ENCODE peak calls at places on chromosomes 7 and 10, in five cellular contexts. I, F, G, O and W are unnamed samples.

GRCh38 chr10:91976324-91977051 is 52.9 kb downstream of the BTAF1 start:
- DNase-seq in I (no peak), F (no peak), O (no peak), G (no peak), W (no peak)

GRCh38 chr7:33705333-33705833 is 200.0 kb upstream of the BMPER start:
- DNase-seq in O (no peak), F (no peak), G (no peak), I (no peak), W (no peak)

GRCh38 chr7:22481726-22482125 is 18.3 kb downstream of the STEAP1B start:
- DNase-seq in G (no peak), F (no peak), I (no peak), O (no peak), W (peak; percentile 4)

GRCh38 chr10:102624751-102625330 is 19.4 kb upstream of the TRIM8 start:
- DNase-seq in O (no peak), I (no peak), G (no peak), F (no peak), W (no peak)

GRCh38 chr10:43985941-43986340 is 337.3 kb upstream of the ZNF32 start:
- DNase-seq in F (no peak), G (no peak), I (no peak), O (no peak), W (no peak)

GRCh38 chr10:11249134-11249533 is 231.5 kb downstream of the CELF2 start:
- DNase-seq in O (no peak), F (no peak), G (no peak), I (no peak), W (no peak)

GRCh38 chr10:44132361-44133289 is 252.3 kb downstream of the CXCL12 start:
- DNase-seq in I (no peak), O (no peak), G (no peak), F (no peak), W (no peak)

GRCh38 chr10:31648966-31649365 is 279.7 kb downstream of the ARHGAP12 start:
- DNase-seq in O (no peak), F (no peak), G (no peak), I (no peak), W (no peak)

GRCh38 chr10:109668137-109668536 is 255.2 kb downstream of the XPNPEP1 start:
- DNase-seq in I (no peak), G (no peak), O (no peak), F (no peak), W (no peak)

GRCh38 chr10:101682172-101682825 is 12.7 kb downstream of the FBXW4 start:
- DNase-seq in O (no peak), G (no peak), I (no peak), F (no peak), W (no peak)

GRCh38 chr10:58275261-58275660 is 6.3 kb downstream of the CISD1 start:
- DNase-seq in G (no peak), F (no peak), O (no peak), I (no peak), W (no peak)

GRCh38 chr10:110016037-110016436 is 8.3 kb downstream of the ADD3 start:
- DNase-seq in O (no peak), F (no peak), I (no peak), G (no peak), W (peak; percentile 73)

GRCh38 chr7:140031364-140031763 is 31.4 kb downstream of the PARP12 start:
- DNase-seq in G (no peak), F (no peak), O (no peak), I (no peak), W (no peak)

GRCh38 chr10:72097448-72098300 is 9.3 kb upstream of the SPOCK2 start:
- DNase-seq in O (no peak), G (peak; percentile 72), F (no peak), I (peak; percentile 80), W (peak; percentile 59)

GRCh38 chr7:24786941-24787340 is 29.7 kb upstream of the GSDME start:
- DNase-seq in O (no peak), I (peak; percentile 93), F (no peak), G (peak; percentile 81), W (peak; percentile 86)

GRCh38 chr10:101718681-101719275 is 23.8 kb upstream of the FBXW4 start:
- DNase-seq in G (no peak), F (no peak), O (no peak), I (no peak), W (no peak)

GRCh38 chr7:159036916-159037605 is 107.6 kb downstream of the VIPR2 start:
- DNase-seq in I (no peak), O (no peak), F (no peak), G (no peak), W (no peak)

GRCh38 chr10:58082248-58082647 is 185.4 kb downstream of the IPMK start:
- DNase-seq in I (no peak), F (no peak), O (no peak), G (no peak), W (no peak)

GRCh38 chr10:102420443-102420809 is 210 bp upstream of the FBXL15 start:
- DNase-seq in I (no peak), O (peak; percentile 92), G (no peak), F (no peak), W (no peak)

GRCh38 chr10:102935939-102936605 is 18.0 kb downstream of the CNNM2 start:
- DNase-seq in O (no peak), F (no peak), G (no peak), I (no peak), W (no peak)

GRCh38 chr7:22545539-22545938 is 45.6 kb upstream of the STEAP1B start:
- DNase-seq in G (no peak), I (no peak), F (no peak), O (no peak), W (no peak)

GRCh38 chr10:63614371-63614891 is 93.2 kb downstream of the REEP3 start:
- DNase-seq in F (no peak), G (no peak), I (peak; percentile 61), O (no peak), W (no peak)

GRCh38 chr10:49560526-49560925 is 21.6 kb upstream of the ERCC6 start:
- DNase-seq in O (no peak), G (no peak), I (no peak), F (no peak), W (no peak)

GRCh38 chr7:152090739-152091138 is 65.3 kb downstream of the GALNT11 start:
- DNase-seq in I (no peak), F (no peak), O (no peak), G (no peak), W (no peak)

GRCh38 chr7:65239707-65240352 is 133.8 kb upstream of the ZNF92 start:
- DNase-seq in G (no peak), I (no peak), O (no peak), F (peak; percentile 67), W (peak; percentile 4)

GRCh38 chr7:155835446-155836215 is 23.4 kb upstream of the SHH start:
- DNase-seq in I (no peak), F (no peak), G (no peak), O (no peak), W (no peak)

DNA sequence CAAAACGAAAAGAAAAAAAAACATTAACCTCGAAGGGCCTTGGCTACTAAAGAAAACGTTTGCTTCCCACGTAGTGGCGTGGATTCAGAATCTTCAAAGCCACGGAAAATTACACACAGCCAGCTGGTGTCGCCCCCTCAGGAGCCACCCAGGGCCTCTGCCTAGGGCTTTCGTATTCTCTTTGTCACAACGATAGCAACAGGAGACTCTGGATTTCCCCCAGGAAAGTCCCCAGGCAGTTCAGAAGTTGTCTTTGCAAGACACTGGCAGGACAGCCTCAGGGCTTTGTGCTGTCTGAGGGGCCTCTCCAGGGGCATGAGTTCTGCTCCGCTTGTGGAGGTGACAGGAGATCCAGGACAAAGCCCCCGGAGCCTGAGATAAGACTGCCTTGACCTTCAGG is 150.2 kb upstream of the INSYN2A start:
- DNase-seq in G (no peak), F (no peak), I (no peak), O (peak; percentile 40), W (no peak)
- TF ChIP-seq CTCF in G (no peak), F (no peak), I (no peak), O (no peak), W (no peak)

GRCh38 chr7:157693521-157694388 is 357.0 kb downstream of the DNAJB6 start:
- DNase-seq in O (no peak), I (no peak), G (no peak), F (no peak), W (no peak)
- TF ChIP-seq CTCF in O (no peak), I (no peak), G (no peak), F (no peak), W (no peak)

GRCh38 chr10:132638130-132638515 is 100.5 kb downstream of the INPP5A start:
- DNase-seq in I (no peak), G (no peak), F (no peak), O (no peak), W (no peak)
- TF ChIP-seq CTCF in I (no peak), G (no peak), F (no peak), O (no peak), W (no peak)

DNA sequence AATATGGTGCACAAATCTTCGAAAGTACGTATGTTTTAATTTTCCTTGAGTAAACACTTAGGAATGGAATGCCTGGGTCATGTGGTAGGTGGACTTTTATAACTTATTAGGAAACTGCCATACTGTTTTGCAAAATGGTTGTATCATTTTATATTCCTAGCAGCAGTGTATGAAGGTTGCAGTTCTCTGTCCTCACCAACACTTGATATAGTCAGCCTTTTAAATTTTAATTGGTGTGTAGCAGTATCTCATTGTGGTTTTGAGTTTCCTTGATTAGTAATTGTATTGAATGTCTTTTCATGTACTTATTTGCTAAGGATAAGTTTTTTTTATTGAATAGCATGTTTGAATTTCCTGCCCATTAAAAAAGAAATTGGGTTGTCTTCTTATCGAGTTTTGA is 926 bp upstream of the PCBD1 start:
- DNase-seq in I (no peak), G (no peak), F (no peak), O (no peak), W (no peak)
- TF ChIP-seq CTCF in I (no peak), G (no peak), F (no peak), O (no peak), W (no peak)

DNA sequence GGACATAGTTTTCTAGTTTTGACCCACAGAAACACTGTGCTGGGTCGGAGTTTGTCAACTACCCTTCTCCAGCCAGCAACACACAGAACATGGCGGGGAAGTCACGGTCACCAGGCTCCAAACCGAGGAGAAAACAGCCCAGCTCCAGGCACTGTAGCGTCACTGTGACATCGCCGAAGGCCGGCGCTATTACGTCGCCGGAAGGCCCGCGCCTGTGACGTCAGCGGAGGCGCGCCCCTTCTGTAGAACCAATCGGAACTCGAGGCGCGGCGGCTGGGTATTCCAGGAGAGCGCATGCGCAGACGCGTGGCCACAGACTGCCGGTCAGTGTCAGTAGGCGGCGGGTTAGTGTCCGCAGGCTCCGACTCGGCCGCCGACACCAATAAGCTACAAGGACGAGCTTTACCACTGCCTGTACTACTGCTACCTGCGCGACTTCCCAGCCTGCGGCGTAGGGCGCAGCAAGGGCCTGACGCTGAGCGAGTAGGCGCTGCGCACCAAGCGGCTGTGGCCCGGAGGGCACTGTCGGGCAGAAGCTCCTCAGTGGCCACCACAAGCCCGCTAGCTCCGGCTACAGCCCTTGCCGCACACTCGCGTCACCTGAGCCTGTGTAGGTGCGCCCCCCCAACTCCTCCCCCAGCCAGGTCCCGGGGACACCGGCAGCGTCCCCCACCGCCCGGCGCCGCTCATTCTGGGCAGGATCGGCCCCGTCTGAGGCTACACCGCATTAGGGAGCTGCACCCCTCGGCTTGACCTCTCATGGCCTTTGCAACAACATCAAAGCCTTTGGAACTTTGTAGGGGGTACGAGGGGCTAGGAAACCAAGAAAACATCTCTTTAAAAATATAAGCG is 35.1 kb upstream of the SRRM3 start:
- DNase-seq in I (peak; percentile 63), F (peak; percentile 98), O (peak; percentile 93), G (peak; percentile 84), W (peak; percentile 72)
- TF ChIP-seq CTCF in I (peak; percentile 11), F (no peak), O (no peak), G (peak; percentile 26), W (peak; percentile 1)

GRCh38 chr10:1274098-1274745 is 218.0 kb downstream of the WDR37 start:
- DNase-seq in I (no peak), F (no peak), O (no peak), G (no peak), W (no peak)
- TF ChIP-seq CTCF in I (no peak), F (no peak), O (no peak), G (no peak), W (no peak)